ENCODE peak calls at places on chromosomes 5 and 9, in five cellular contexts. N is mesenchymal stem cell; J is GM23248; M is CD8-positive, alpha-beta T cell; K is CD4-positive, alpha-beta memory T cell. U is an unnamed sample.

GRCh38 chr5:179908528-179908927 is 831 bp upstream of the TBC1D9B start:
- DNase-seq in N (peak; percentile 8), J (peak; percentile 13), M (no peak), K (no peak), U (no peak)

GRCh38 chr9:1219284-1219683 is 169.1 kb downstream of the DMRT2 start:
- DNase-seq in N (no peak), J (peak; percentile 41), M (no peak), K (no peak), U (no peak)

GRCh38 chr9:14313951-14314423 is at the start of gene NFIB:
- DNase-seq in N (peak; percentile 46), J (peak; percentile 77), M (no peak), K (no peak), U (no peak)

GRCh38 chr9:34185778-34186551 is 7.1 kb downstream of the UBAP1 start:
- DNase-seq in N (peak; percentile 94), J (peak; percentile 96), M (no peak), K (no peak), U (no peak)

GRCh38 chr9:124934290-124934689 is 6.6 kb downstream of the GOLGA1 start:
- DNase-seq in N (peak; percentile 39), J (peak; percentile 65), M (no peak), K (no peak), U (no peak)

GRCh38 chr5:2903451-2904395 is 152.2 kb upstream of the IRX2 start:
- DNase-seq in N (no peak), J (no peak), M (no peak), K (no peak), U (no peak)

GRCh38 chr5:140109050-140109817 is 4.7 kb upstream of the PURA start:
- DNase-seq in N (peak; percentile 53), J (peak; percentile 78), M (no peak), K (no peak), U (no peak)

GRCh38 chr9:71485306-71485705 is 283.0 kb downstream of the CEMIP2 start:
- DNase-seq in N (no peak), J (no peak), M (no peak), K (no peak), U (no peak)

GRCh38 chr5:15476977-15477376 is 23.0 kb upstream of the FBXL7 start:
- DNase-seq in N (no peak), J (no peak), M (no peak), K (no peak), U (no peak)

GRCh38 chr5:43959148-43959547 is 356.2 kb downstream of the NNT start:
- DNase-seq in N (no peak), J (no peak), M (no peak), K (no peak), U (no peak)

GRCh38 chr5:180135128-180135955 is 63.8 kb upstream of the RNF130 start:
- DNase-seq in N (no peak), J (peak; percentile 92), M (no peak), K (no peak), U (peak; percentile 26)

GRCh38 chr5:20359377-20359776 is 371.4 kb upstream of the CDH18 start:
- DNase-seq in N (no peak), J (no peak), M (no peak), K (no peak), U (no peak)

GRCh38 chr9:83511051-83511450 is 27.1 kb downstream of the FRMD3 start:
- DNase-seq in N (peak; percentile 2), J (peak; percentile 54), M (no peak), K (no peak), U (no peak)

GRCh38 chr5:191949-192690 is 825 bp downstream of the LRRC14B start:
- DNase-seq in N (no peak), J (no peak), M (no peak), K (no peak), U (peak; percentile 35)

GRCh38 chr9:79765466-79765865 is 193.7 kb downstream of the TLE4 start:
- DNase-seq in N (no peak), J (no peak), M (no peak), K (no peak), U (no peak)

GRCh38 chr9:119375892-119376291 is 6.7 kb upstream of the BRINP1 start:
- DNase-seq in N (peak; percentile 1), J (peak; percentile 78), M (no peak), K (no peak), U (no peak)

GRCh38 chr5:59798862-59799667 is 94.5 kb downstream of the PDE4D start:
- DNase-seq in N (peak; percentile 62), J (peak; percentile 36), M (no peak), K (no peak), U (no peak)

GRCh38 chr5:102715405-102715804 is 39.7 kb upstream of the PAM start:
- DNase-seq in N (peak; percentile 57), J (peak; percentile 84), M (no peak), K (no peak), U (no peak)

GRCh38 chr9:131736440-131736839 is 3.4 kb downstream of the RAPGEF1 start:
- DNase-seq in N (no peak), J (no peak), M (no peak), K (no peak), U (no peak)

GRCh38 chr5:116484645-116485044 is 90.0 kb downstream of the SEMA6A start:
- DNase-seq in N (no peak), J (no peak), M (no peak), K (no peak), U (no peak)

GRCh38 chr5:73799401-73799972 is 173.5 kb downstream of the ARHGEF28 start:
- DNase-seq in N (no peak), J (no peak), M (no peak), K (no peak), U (no peak)

GRCh38 chr5:142357469-142358090 is 32.8 kb upstream of the SPRY4 start:
- DNase-seq in N (peak; percentile 61), J (peak; percentile 31), M (peak; percentile 6), K (peak; percentile 19), U (no peak)

GRCh38 chr9:101626295-101626694 is 31.5 kb upstream of the PPP3R2 start:
- DNase-seq in N (no peak), J (no peak), M (no peak), K (no peak), U (no peak)

GRCh38 chr9:92739346-92740014 is 25.2 kb downstream of the BICD2 start:
- DNase-seq in N (no peak), J (no peak), M (no peak), K (no peak), U (no peak)

GRCh38 chr5:178267876-178268275 is 35.3 kb upstream of the PHYKPL start:
- DNase-seq in N (no peak), J (no peak), M (no peak), K (no peak), U (no peak)

GRCh38 chr9:72038408-72038807 is 22.0 kb downstream of the C9orf57 start:
- DNase-seq in N (no peak), J (no peak), M (no peak), K (no peak), U (no peak)

GRCh38 chr5:54415147-54415546 is 40.4 kb upstream of the HSPB3 start:
- DNase-seq in N (no peak), J (no peak), M (no peak), K (no peak), U (no peak)

GRCh38 chr9:38024036-38024681 is 44.9 kb downstream of the SHB start:
- DNase-seq in N (peak; percentile 92), J (peak; percentile 80), M (no peak), K (no peak), U (peak; percentile 62)

GRCh38 chr9:38026840-38027527 is 42.0 kb downstream of the SHB start:
- DNase-seq in N (no peak), J (no peak), M (no peak), K (no peak), U (no peak)

GRCh38 chr9:38027714-38028113 is 41.3 kb downstream of the SHB start:
- DNase-seq in N (no peak), J (no peak), M (no peak), K (no peak), U (no peak)

GRCh38 chr9:38025166-38025565 is 43.9 kb downstream of the SHB start:
- DNase-seq in N (no peak), J (no peak), M (no peak), K (no peak), U (no peak)

DNA sequence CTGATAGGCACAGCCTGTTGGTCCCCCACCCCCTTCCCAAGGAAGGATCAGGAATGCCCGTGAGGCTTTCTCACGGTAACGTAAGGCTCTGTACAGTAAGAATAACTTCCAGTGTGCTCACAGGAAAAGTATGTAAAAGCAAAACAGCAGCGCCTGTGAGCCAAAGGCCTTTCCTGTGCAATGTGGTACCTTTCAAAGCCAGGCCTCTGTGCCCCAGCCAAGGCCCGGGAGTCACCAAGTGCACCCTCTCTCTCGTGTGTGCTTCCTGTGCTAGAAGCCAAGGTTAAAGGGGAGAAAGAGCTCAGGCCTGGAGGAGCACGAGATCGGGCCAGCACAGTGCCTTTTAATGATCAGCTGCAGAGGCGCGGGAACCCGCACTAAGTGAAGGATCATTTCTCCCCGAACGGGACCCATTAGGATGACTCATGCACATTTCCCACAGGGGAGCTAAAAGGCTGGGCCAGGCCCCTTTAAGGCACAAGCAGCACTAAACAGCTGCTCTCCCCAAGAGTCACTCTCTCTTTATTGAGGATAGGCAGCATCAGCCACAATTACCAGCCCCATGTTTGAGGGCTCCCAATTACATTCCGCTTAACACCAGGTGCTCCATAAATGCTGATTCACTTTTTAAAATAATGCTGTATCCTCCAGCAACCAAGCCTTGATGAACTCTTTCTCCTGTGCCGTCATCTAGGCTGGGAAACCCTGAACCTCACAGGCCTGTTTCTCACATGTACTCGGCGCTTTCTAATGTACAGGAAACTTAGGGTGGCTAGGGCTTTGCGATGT is 42.8 kb downstream of the SHB start:
- DNase-seq in N (peak; percentile 97), J (peak; percentile 95), M (no peak), K (no peak), U (no peak)
- H3K4me1 ChIP-seq in N (peaks cover 68% of the 10 kb centered on the region), J (peaks cover 42% of the 10 kb centered on the region), M (no peaks in the 10 kb centered on the region), K (no peaks in the 10 kb centered on the region), U (peaks cover 35% of the 10 kb centered on the region)

DNA sequence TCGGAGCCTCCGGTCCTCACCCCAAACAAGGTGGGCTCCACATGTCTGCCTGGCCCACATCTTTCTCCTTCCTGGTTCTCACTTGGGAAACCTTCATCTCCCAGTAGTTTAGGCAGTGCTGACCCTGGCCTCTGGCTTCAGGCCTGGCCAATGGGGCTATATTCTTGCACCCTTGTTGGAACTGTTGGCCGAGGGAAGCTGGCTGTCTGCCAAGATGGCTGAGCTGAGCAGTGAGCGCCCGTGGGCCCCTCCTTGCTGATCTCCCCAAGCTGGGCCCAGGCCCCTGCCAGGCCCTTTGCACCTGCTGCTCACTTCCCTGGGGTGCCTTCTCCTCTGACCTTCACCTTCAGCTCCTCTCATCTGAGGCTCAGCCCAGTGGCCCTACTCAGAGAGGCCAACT is 31.3 kb downstream of the TSPAN17 start:
- DNase-seq in N (no peak), J (no peak), M (no peak), K (no peak), U (no peak)
- H3K4me1 ChIP-seq in N (peaks cover 21% of the 10 kb centered on the region), J (peaks cover 14% of the 10 kb centered on the region), M (no peaks in the 10 kb centered on the region), K (no peaks in the 10 kb centered on the region), U (no peaks in the 10 kb centered on the region)

GRCh38 chr5:172412724-172413260 is 41.5 kb downstream of the SH3PXD2B start:
- DNase-seq in N (peak; percentile 96), J (peak; percentile 98), M (no peak), K (no peak), U (peak; percentile 73)
- H3K4me1 ChIP-seq in N (peaks cover 27% of the 10 kb centered on the region), J (peaks cover 66% of the 10 kb centered on the region), M (no peaks in the 10 kb centered on the region), K (no peaks in the 10 kb centered on the region), U (peaks cover 26% of the 10 kb centered on the region)

GRCh38 chr9:127837346-127837745 is 17.1 kb downstream of the ENG start:
- DNase-seq in N (peak; percentile 90), J (no peak), M (no peak), K (no peak), U (no peak)
- H3K4me1 ChIP-seq in N (peaks cover 39% of the 10 kb centered on the region), J (peaks cover 59% of the 10 kb centered on the region), M (peaks cover 2% of the 10 kb centered on the region), K (peaks cover 2% of the 10 kb centered on the region), U (peaks cover 9% of the 10 kb centered on the region)